ENCODE peak calls at places on chromosomes 6 and 20, in five cellular contexts. One of them, this sample, is unnamed.

GRCh38 chr6:42147138-42147562 is 4.7 kb upstream of the C6orf132 start:
- DNase-seq in GM23338: no peak
- DNase-seq in Panc1: no peak
- DNase-seq in endothelial cell of umbilical vein: no peak
- DNase-seq in suprapubic skin: no peak
- DNase-seq in this sample: no peak

GRCh38 chr6:151095538-151096254 is 144.1 kb upstream of the AKAP12 start:
- DNase-seq in Panc1: no peak
- DNase-seq in endothelial cell of umbilical vein: no peak
- DNase-seq in GM23338: no peak
- DNase-seq in suprapubic skin: no peak
- DNase-seq in this sample: no peak

GRCh38 chr20:64222273-64222672 is 33.3 kb upstream of the PCMTD2 start:
- DNase-seq in endothelial cell of umbilical vein: no peak
- DNase-seq in GM23338: no peak
- DNase-seq in Panc1: no peak
- DNase-seq in suprapubic skin: no peak
- DNase-seq in this sample: no peak

GRCh38 chr6:53803081-53803860 is 8.5 kb downstream of the LRRC1 start:
- DNase-seq in GM23338: no peak
- DNase-seq in endothelial cell of umbilical vein: no peak
- DNase-seq in suprapubic skin: no peak
- DNase-seq in Panc1: no peak
- DNase-seq in this sample: no peak

GRCh38 chr20:25863536-25864325 is 167.1 kb upstream of the ZNF337 start:
- DNase-seq in endothelial cell of umbilical vein: peak; percentile 15
- DNase-seq in GM23338: peak; percentile 64
- DNase-seq in suprapubic skin: no peak
- DNase-seq in Panc1: no peak
- DNase-seq in this sample: no peak

GRCh38 chr6:125886914-125887313 is 69.7 kb upstream of the HINT3 start:
- DNase-seq in endothelial cell of umbilical vein: no peak
- DNase-seq in suprapubic skin: no peak
- DNase-seq in GM23338: no peak
- DNase-seq in Panc1: no peak
- DNase-seq in this sample: no peak

GRCh38 chr6:157253699-157254098 is 69.6 kb downstream of the TMEM242 start:
- DNase-seq in endothelial cell of umbilical vein: no peak
- DNase-seq in suprapubic skin: no peak
- DNase-seq in GM23338: no peak
- DNase-seq in Panc1: no peak
- DNase-seq in this sample: no peak

GRCh38 chr6:89954721-89955148 is 60.5 kb downstream of the GJA10 start:
- DNase-seq in Panc1: no peak
- DNase-seq in endothelial cell of umbilical vein: no peak
- DNase-seq in suprapubic skin: no peak
- DNase-seq in GM23338: no peak
- DNase-seq in this sample: no peak

GRCh38 chr20:57934007-57934805 is 224.4 kb upstream of the PMEPA1 start:
- DNase-seq in endothelial cell of umbilical vein: no peak
- DNase-seq in Panc1: no peak
- DNase-seq in suprapubic skin: no peak
- DNase-seq in GM23338: no peak
- DNase-seq in this sample: no peak

GRCh38 chr6:158697798-158698197 is 47.9 kb downstream of the SYTL3 start:
- DNase-seq in GM23338: no peak
- DNase-seq in endothelial cell of umbilical vein: no peak
- DNase-seq in Panc1: no peak
- DNase-seq in suprapubic skin: no peak
- DNase-seq in this sample: no peak

GRCh38 chr6:121503633-121504032 is 68.2 kb downstream of the GJA1 start:
- DNase-seq in endothelial cell of umbilical vein: peak; percentile 41
- DNase-seq in suprapubic skin: no peak
- DNase-seq in Panc1: no peak
- DNase-seq in GM23338: no peak
- DNase-seq in this sample: no peak

GRCh38 chr6:13402711-13403110 is 74.4 kb upstream of the TBC1D7 start:
- DNase-seq in suprapubic skin: no peak
- DNase-seq in GM23338: no peak
- DNase-seq in endothelial cell of umbilical vein: no peak
- DNase-seq in Panc1: no peak
- DNase-seq in this sample: no peak

GRCh38 chr20:59771506-59772372 is 161.7 kb downstream of the SYCP2 start:
- DNase-seq in endothelial cell of umbilical vein: no peak
- DNase-seq in suprapubic skin: no peak
- DNase-seq in Panc1: no peak
- DNase-seq in GM23338: no peak
- DNase-seq in this sample: no peak

GRCh38 chr6:2862712-2863174 is 21.1 kb upstream of the SERPINB1 start:
- DNase-seq in Panc1: no peak
- DNase-seq in endothelial cell of umbilical vein: no peak
- DNase-seq in suprapubic skin: no peak
- DNase-seq in GM23338: no peak
- DNase-seq in this sample: no peak

GRCh38 chr6:102763886-102764285 is 1370.4 kb downstream of the GRIK2 start:
- DNase-seq in suprapubic skin: no peak
- DNase-seq in GM23338: no peak
- DNase-seq in endothelial cell of umbilical vein: no peak
- DNase-seq in Panc1: no peak
- DNase-seq in this sample: no peak

GRCh38 chr20:504632-505075 is 38.9 kb downstream of the CSNK2A1 start:
- DNase-seq in endothelial cell of umbilical vein: no peak
- DNase-seq in GM23338: no peak
- DNase-seq in Panc1: no peak
- DNase-seq in suprapubic skin: no peak
- DNase-seq in this sample: no peak

GRCh38 chr20:43388267-43389081 is 69.2 kb upstream of the SRSF6 start:
- DNase-seq in GM23338: no peak
- DNase-seq in endothelial cell of umbilical vein: no peak
- DNase-seq in suprapubic skin: no peak
- DNase-seq in Panc1: no peak
- DNase-seq in this sample: peak; percentile 17

GRCh38 chr6:108589244-108589730 is 28.6 kb downstream of the FOXO3 start:
- DNase-seq in endothelial cell of umbilical vein: peak; percentile 85
- DNase-seq in GM23338: peak; percentile 91
- DNase-seq in suprapubic skin: peak; percentile 91
- DNase-seq in Panc1: peak; percentile 15
- DNase-seq in this sample: peak; percentile 98

GRCh38 chr6:39496951-39497350 is 174.4 kb upstream of the KCNK16 start:
- DNase-seq in suprapubic skin: no peak
- DNase-seq in endothelial cell of umbilical vein: no peak
- DNase-seq in GM23338: no peak
- DNase-seq in Panc1: no peak
- DNase-seq in this sample: no peak

GRCh38 chr6:156848533-156848932 is 71.4 kb downstream of the ARID1B start:
- DNase-seq in endothelial cell of umbilical vein: peak; percentile 83
- DNase-seq in Panc1: no peak
- DNase-seq in GM23338: no peak
- DNase-seq in suprapubic skin: no peak
- DNase-seq in this sample: no peak

GRCh38 chr20:61173966-61174725 is 77.9 kb upstream of the CDH4 start:
- DNase-seq in GM23338: no peak
- DNase-seq in suprapubic skin: no peak
- DNase-seq in Panc1: no peak
- DNase-seq in endothelial cell of umbilical vein: no peak
- DNase-seq in this sample: no peak

GRCh38 chr6:16576391-16577368 is 184.6 kb downstream of the ATXN1 start:
- DNase-seq in Panc1: no peak
- DNase-seq in suprapubic skin: no peak
- DNase-seq in endothelial cell of umbilical vein: no peak
- DNase-seq in GM23338: no peak
- DNase-seq in this sample: no peak

GRCh38 chr20:56200456-56200855 is 48.1 kb upstream of the MC3R start:
- DNase-seq in GM23338: peak; percentile 1
- DNase-seq in Panc1: no peak
- DNase-seq in suprapubic skin: no peak
- DNase-seq in endothelial cell of umbilical vein: no peak
- DNase-seq in this sample: no peak

GRCh38 chr20:44396369-44396768 is 40.9 kb downstream of the HNF4A start:
- DNase-seq in suprapubic skin: no peak
- DNase-seq in Panc1: no peak
- DNase-seq in endothelial cell of umbilical vein: no peak
- DNase-seq in GM23338: no peak
- DNase-seq in this sample: no peak

GRCh38 chr20:58994390-58995159 is 12.5 kb downstream of the CTSZ start:
- DNase-seq in GM23338: no peak
- DNase-seq in suprapubic skin: peak; percentile 17
- DNase-seq in Panc1: no peak
- DNase-seq in endothelial cell of umbilical vein: no peak
- DNase-seq in this sample: no peak

GRCh38 chr6:88008821-88009220 is 38.8 kb upstream of the SPACA1 start:
- DNase-seq in suprapubic skin: no peak
- DNase-seq in GM23338: no peak
- DNase-seq in Panc1: peak; percentile 8
- DNase-seq in endothelial cell of umbilical vein: no peak
- DNase-seq in this sample: no peak

GRCh38 chr20:7031222-7031621 is 263.7 kb downstream of the BMP2 start:
- DNase-seq in Panc1: no peak
- DNase-seq in endothelial cell of umbilical vein: no peak
- DNase-seq in GM23338: peak; percentile 53
- DNase-seq in suprapubic skin: no peak
- DNase-seq in this sample: no peak

GRCh38 chr20:50980851-50981713 is 22.5 kb downstream of the MOCS3 start:
- DNase-seq in GM23338: peak; percentile 89
- DNase-seq in Panc1: no peak
- DNase-seq in endothelial cell of umbilical vein: peak; percentile 58
- DNase-seq in suprapubic skin: no peak
- DNase-seq in this sample: no peak

GRCh38 chr6:36042618-36043260 is 15.1 kb downstream of the MAPK14 start:
- DNase-seq in suprapubic skin: no peak
- DNase-seq in endothelial cell of umbilical vein: no peak
- DNase-seq in GM23338: no peak
- DNase-seq in Panc1: no peak
- DNase-seq in this sample: no peak

GRCh38 chr6:15368873-15369272 is 123.0 kb downstream of the JARID2 start:
- DNase-seq in endothelial cell of umbilical vein: no peak
- DNase-seq in suprapubic skin: no peak
- DNase-seq in GM23338: no peak
- DNase-seq in Panc1: no peak
- DNase-seq in this sample: no peak

GRCh38 chr20:732727-733126 is 35.6 kb downstream of the SLC52A3 start:
- DNase-seq in Panc1: no peak
- DNase-seq in GM23338: no peak
- DNase-seq in endothelial cell of umbilical vein: no peak
- DNase-seq in suprapubic skin: no peak
- DNase-seq in this sample: no peak

GRCh38 chr20:56627122-56628014 is 1.7 kb upstream of the TFAP2C start:
- DNase-seq in GM23338: peak; percentile 35
- DNase-seq in suprapubic skin: peak; percentile 66
- DNase-seq in endothelial cell of umbilical vein: no peak
- DNase-seq in Panc1: no peak
- DNase-seq in this sample: no peak

GRCh38 chr6:127515234-127515793 is 3.8 kb downstream of the MTCL3 start:
- DNase-seq in endothelial cell of umbilical vein: no peak
- DNase-seq in GM23338: peak; percentile 85
- DNase-seq in Panc1: no peak
- DNase-seq in suprapubic skin: no peak
- DNase-seq in this sample: no peak
- H3K27ac ChIP-seq in endothelial cell of umbilical vein: no peak overlapping the region
- H3K27ac ChIP-seq in GM23338: no peak overlapping the region
- H3K27ac ChIP-seq in Panc1: no peak overlapping the region
- H3K27ac ChIP-seq in suprapubic skin: no peak overlapping the region
- H3K27ac ChIP-seq in this sample: no peak overlapping the region

GRCh38 chr20:49892260-49893216 is 22.8 kb downstream of the SPATA2 start:
- DNase-seq in GM23338: no peak
- DNase-seq in Panc1: no peak
- DNase-seq in suprapubic skin: no peak
- DNase-seq in endothelial cell of umbilical vein: no peak
- DNase-seq in this sample: no peak
- TF ChIP-seq POLR2AphosphoS5 in GM23338: no peak
- TF ChIP-seq POLR2AphosphoS5 in Panc1: no peak
- TF ChIP-seq POLR2AphosphoS5 in suprapubic skin: no peak
- TF ChIP-seq POLR2AphosphoS5 in endothelial cell of umbilical vein: no peak
- TF ChIP-seq POLR2AphosphoS5 in this sample: no peak

DNA sequence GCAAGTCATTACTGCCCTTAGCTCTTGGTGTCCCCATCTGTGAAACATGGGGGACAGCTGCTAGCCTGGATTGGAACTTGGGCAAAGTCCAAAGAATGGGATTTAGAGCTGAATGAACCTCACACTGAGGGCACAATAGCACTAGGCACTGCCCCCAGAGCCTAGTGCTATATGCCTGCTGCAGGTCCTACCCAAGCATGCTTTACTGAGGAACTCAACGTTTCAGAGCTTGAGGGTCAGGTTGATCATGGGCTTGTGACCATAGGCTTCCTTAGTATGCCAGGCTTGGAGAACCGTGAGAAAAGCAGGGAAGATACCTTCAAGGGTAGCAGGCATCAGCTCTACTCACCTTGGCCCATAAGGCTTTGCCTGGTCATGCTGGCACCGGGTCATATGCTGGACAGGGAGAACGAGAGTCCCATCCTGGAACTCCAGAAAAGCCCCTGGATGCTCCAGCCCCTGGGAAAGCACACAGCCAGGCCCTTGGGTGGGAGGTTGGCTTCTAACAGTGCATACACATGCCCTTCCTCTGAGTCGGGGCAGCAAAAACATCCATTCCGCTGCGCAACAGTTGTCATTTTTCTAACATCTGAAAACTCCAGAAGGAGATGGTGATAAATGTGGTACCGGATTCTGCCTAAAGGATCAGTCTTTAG is 29.7 kb downstream of the EIF2S2 start:
- DNase-seq in suprapubic skin: no peak
- DNase-seq in Panc1: no peak
- DNase-seq in GM23338: no peak
- DNase-seq in endothelial cell of umbilical vein: no peak
- DNase-seq in this sample: no peak
- H3K27ac ChIP-seq in suprapubic skin: peak overlapping the region; percentile 27
- H3K27ac ChIP-seq in Panc1: no peak overlapping the region
- H3K27ac ChIP-seq in GM23338: no peak overlapping the region
- H3K27ac ChIP-seq in endothelial cell of umbilical vein: no peak overlapping the region
- H3K27ac ChIP-seq in this sample: peak overlapping the region; percentile 67

DNA sequence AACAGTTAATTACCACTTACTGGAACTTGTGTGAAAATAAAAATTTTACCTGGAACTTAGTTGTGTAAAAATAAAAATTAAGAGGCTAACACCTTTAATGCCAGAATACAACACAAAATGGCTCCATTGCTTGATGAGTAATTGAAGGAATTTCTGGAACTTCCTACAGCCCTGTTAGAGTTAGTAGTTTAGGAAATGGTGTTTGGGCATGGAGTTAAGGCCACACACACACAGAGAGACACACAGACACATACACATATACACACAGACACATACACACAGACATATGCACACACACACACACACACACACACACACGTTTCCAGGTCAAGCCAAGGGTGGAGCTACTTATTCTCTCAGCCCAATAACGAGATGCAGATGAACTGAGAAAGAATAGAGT is 20.6 kb upstream of the CST3 start:
- DNase-seq in endothelial cell of umbilical vein: peak; percentile 31
- DNase-seq in suprapubic skin: no peak
- DNase-seq in Panc1: no peak
- DNase-seq in GM23338: no peak
- DNase-seq in this sample: no peak
- TF ChIP-seq POLR2AphosphoS5 in endothelial cell of umbilical vein: no peak
- TF ChIP-seq POLR2AphosphoS5 in suprapubic skin: no peak
- TF ChIP-seq POLR2AphosphoS5 in Panc1: no peak
- TF ChIP-seq POLR2AphosphoS5 in GM23338: no peak
- TF ChIP-seq POLR2AphosphoS5 in this sample: no peak

GRCh38 chr20:31879143-31879987 is 8.9 kb downstream of the TTLL9 start:
- DNase-seq in GM23338: peak; percentile 100
- DNase-seq in suprapubic skin: peak; percentile 96
- DNase-seq in Panc1: peak; percentile 98
- DNase-seq in endothelial cell of umbilical vein: peak; percentile 95
- DNase-seq in this sample: peak; percentile 95
- H3K27ac ChIP-seq in GM23338: no peak overlapping the region
- H3K27ac ChIP-seq in suprapubic skin: peak overlapping the region; percentile 1
- H3K27ac ChIP-seq in Panc1: peak overlapping the region; percentile 92
- H3K27ac ChIP-seq in endothelial cell of umbilical vein: peak overlapping the region; percentile 34
- H3K27ac ChIP-seq in this sample: peak overlapping the region; percentile 86